ENCODE peak calls at places on chromosomes 3 and 15, in six cellular contexts. One of them, this sample, is unnamed.

GRCh38 chr15:68464451-68465090 is 32.6 kb upstream of the ITGA11 start:
- DNase-seq in right atrium auricular region: peak
- DNase-seq in ovary: no peak
- DNase-seq in fibroblast of lung: peak
- DNase-seq in cardiac muscle cell: peak
- DNase-seq in CD8-positive, alpha-beta T cell: no peak
- DNase-seq in this sample: no peak

GRCh38 chr3:45426161-45426560 is 37.8 kb downstream of the LARS2 start:
- DNase-seq in right atrium auricular region: no peak
- DNase-seq in ovary: no peak
- DNase-seq in fibroblast of lung: no peak
- DNase-seq in cardiac muscle cell: no peak
- DNase-seq in CD8-positive, alpha-beta T cell: no peak
- DNase-seq in this sample: no peak

GRCh38 chr3:16309558-16309957 is 44.5 kb downstream of the OXNAD1 start:
- DNase-seq in right atrium auricular region: no peak
- DNase-seq in ovary: no peak
- DNase-seq in fibroblast of lung: peak
- DNase-seq in cardiac muscle cell: peak
- DNase-seq in CD8-positive, alpha-beta T cell: peak
- DNase-seq in this sample: no peak

GRCh38 chr3:125916376-125916978 is 52.5 kb upstream of the ROPN1B start:
- DNase-seq in right atrium auricular region: no peak
- DNase-seq in ovary: no peak
- DNase-seq in fibroblast of lung: peak
- DNase-seq in cardiac muscle cell: peak
- DNase-seq in CD8-positive, alpha-beta T cell: peak
- DNase-seq in this sample: no peak

GRCh38 chr3:43477600-43477999 is 144.2 kb downstream of the ANO10 start:
- DNase-seq in right atrium auricular region: no peak
- DNase-seq in ovary: no peak
- DNase-seq in fibroblast of lung: no peak
- DNase-seq in cardiac muscle cell: no peak
- DNase-seq in CD8-positive, alpha-beta T cell: peak
- DNase-seq in this sample: no peak

GRCh38 chr3:190220362-190220761 is 99.7 kb upstream of the P3H2 start:
- DNase-seq in right atrium auricular region: no peak
- DNase-seq in ovary: no peak
- DNase-seq in fibroblast of lung: no peak
- DNase-seq in cardiac muscle cell: no peak
- DNase-seq in CD8-positive, alpha-beta T cell: no peak
- DNase-seq in this sample: no peak

GRCh38 chr3:108552267-108553159 is 36.7 kb downstream of the CIP2A start:
- DNase-seq in right atrium auricular region: no peak
- DNase-seq in ovary: no peak
- DNase-seq in fibroblast of lung: peak
- DNase-seq in cardiac muscle cell: peak
- DNase-seq in CD8-positive, alpha-beta T cell: no peak
- DNase-seq in this sample: no peak

GRCh38 chr3:14861031-14861430 is 42.3 kb downstream of the FGD5 start:
- DNase-seq in right atrium auricular region: no peak
- DNase-seq in ovary: no peak
- DNase-seq in fibroblast of lung: no peak
- DNase-seq in cardiac muscle cell: peak
- DNase-seq in CD8-positive, alpha-beta T cell: no peak
- DNase-seq in this sample: no peak

GRCh38 chr3:85081191-85081895 is 122.6 kb downstream of the CADM2 start:
- DNase-seq in right atrium auricular region: no peak
- DNase-seq in ovary: no peak
- DNase-seq in fibroblast of lung: peak
- DNase-seq in cardiac muscle cell: peak
- DNase-seq in CD8-positive, alpha-beta T cell: no peak
- DNase-seq in this sample: no peak

GRCh38 chr3:127997961-127998360 is 54.3 kb upstream of the SEC61A1 start:
- DNase-seq in right atrium auricular region: no peak
- DNase-seq in ovary: no peak
- DNase-seq in fibroblast of lung: no peak
- DNase-seq in cardiac muscle cell: no peak
- DNase-seq in CD8-positive, alpha-beta T cell: no peak
- DNase-seq in this sample: no peak

GRCh38 chr15:89021224-89021623 is 67.0 kb upstream of the ABHD2 start:
- DNase-seq in right atrium auricular region: no peak
- DNase-seq in ovary: peak
- DNase-seq in fibroblast of lung: no peak
- DNase-seq in cardiac muscle cell: no peak
- DNase-seq in CD8-positive, alpha-beta T cell: no peak
- DNase-seq in this sample: peak

GRCh38 chr3:66483006-66483928 is 17.6 kb downstream of the LRIG1 start:
- DNase-seq in right atrium auricular region: peak
- DNase-seq in ovary: peak
- DNase-seq in fibroblast of lung: peak
- DNase-seq in cardiac muscle cell: peak
- DNase-seq in CD8-positive, alpha-beta T cell: peak
- DNase-seq in this sample: peak

GRCh38 chr15:72979754-72980153 is 72.5 kb upstream of the NEO1 start:
- DNase-seq in right atrium auricular region: peak
- DNase-seq in ovary: no peak
- DNase-seq in fibroblast of lung: no peak
- DNase-seq in cardiac muscle cell: no peak
- DNase-seq in CD8-positive, alpha-beta T cell: no peak
- DNase-seq in this sample: no peak

GRCh38 chr3:129425213-129425612 is 3.2 kb downstream of the EFCAB12 start:
- DNase-seq in right atrium auricular region: no peak
- DNase-seq in ovary: no peak
- DNase-seq in fibroblast of lung: no peak
- DNase-seq in cardiac muscle cell: no peak
- DNase-seq in CD8-positive, alpha-beta T cell: no peak
- DNase-seq in this sample: no peak

DNA sequence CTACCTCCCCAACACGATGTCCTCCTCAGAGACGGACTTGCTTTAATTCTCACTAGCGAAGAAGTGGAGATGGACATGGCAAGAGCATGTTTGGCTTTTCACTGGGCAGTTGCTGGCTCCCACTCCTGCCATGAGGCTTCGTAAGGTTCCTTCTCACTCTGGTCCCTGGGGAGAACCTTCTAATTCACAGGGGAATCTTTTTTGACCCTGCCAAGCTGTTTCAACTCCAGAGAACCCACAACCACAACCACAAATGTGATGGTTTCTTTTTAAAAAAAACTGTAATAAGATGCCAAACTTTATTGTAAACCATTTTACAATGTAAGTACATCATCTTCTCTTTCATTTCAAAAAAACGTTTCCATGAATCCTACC is 1.6 kb upstream of the MUSTN1 start:
- DNase-seq in right atrium auricular region: no peak
- DNase-seq in ovary: no peak
- DNase-seq in fibroblast of lung: no peak
- DNase-seq in cardiac muscle cell: no peak
- DNase-seq in CD8-positive, alpha-beta T cell: no peak
- DNase-seq in this sample: no peak
- TF ChIP-seq CTCF in right atrium auricular region: no peak
- TF ChIP-seq CTCF in ovary: no peak
- TF ChIP-seq CTCF in fibroblast of lung: no peak
- TF ChIP-seq CTCF in cardiac muscle cell: no peak
- TF ChIP-seq CTCF in CD8-positive, alpha-beta T cell: no peak
- TF ChIP-seq CTCF in this sample: no peak

GRCh38 chr3:11634081-11634635 is 9.6 kb downstream of the VGLL4 start:
- DNase-seq in right atrium auricular region: no peak
- DNase-seq in ovary: no peak
- DNase-seq in fibroblast of lung: no peak
- DNase-seq in cardiac muscle cell: no peak
- DNase-seq in CD8-positive, alpha-beta T cell: no peak
- DNase-seq in this sample: no peak

GRCh38 chr3:11632564-11632963 is 11.2 kb downstream of the VGLL4 start:
- DNase-seq in right atrium auricular region: no peak
- DNase-seq in ovary: no peak
- DNase-seq in fibroblast of lung: no peak
- DNase-seq in cardiac muscle cell: no peak
- DNase-seq in CD8-positive, alpha-beta T cell: no peak
- DNase-seq in this sample: no peak

GRCh38 chr3:11634974-11635612 is 8.6 kb downstream of the VGLL4 start:
- DNase-seq in right atrium auricular region: no peak
- DNase-seq in ovary: no peak
- DNase-seq in fibroblast of lung: no peak
- DNase-seq in cardiac muscle cell: no peak
- DNase-seq in CD8-positive, alpha-beta T cell: no peak
- DNase-seq in this sample: no peak

GRCh38 chr3:11631822-11632221 is 11.9 kb downstream of the VGLL4 start:
- DNase-seq in right atrium auricular region: no peak
- DNase-seq in ovary: no peak
- DNase-seq in fibroblast of lung: no peak
- DNase-seq in cardiac muscle cell: no peak
- DNase-seq in CD8-positive, alpha-beta T cell: no peak
- DNase-seq in this sample: no peak

DNA sequence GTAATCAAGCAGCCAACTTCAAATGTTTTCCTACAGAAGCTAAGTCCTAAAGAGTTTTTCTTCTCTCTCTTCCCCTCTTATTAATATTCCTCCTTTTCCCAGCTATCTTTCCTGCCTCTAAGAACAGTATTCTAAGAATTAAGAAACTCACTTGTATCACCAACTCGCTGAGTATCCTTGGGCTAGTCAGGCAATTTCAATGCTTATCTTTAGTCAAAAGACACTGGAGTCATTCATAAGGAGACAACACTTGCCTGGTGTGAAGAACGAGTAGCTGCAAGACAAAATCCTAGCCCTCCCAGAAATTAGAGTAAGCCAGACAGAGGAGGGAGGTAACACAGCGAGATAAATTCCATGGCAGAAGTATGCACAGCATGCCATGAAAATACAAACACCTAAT is 10.7 kb downstream of the VGLL4 start:
- DNase-seq in right atrium auricular region: no peak
- DNase-seq in ovary: no peak
- DNase-seq in fibroblast of lung: no peak
- DNase-seq in cardiac muscle cell: no peak
- DNase-seq in CD8-positive, alpha-beta T cell: no peak
- DNase-seq in this sample: no peak
- H3K27ac ChIP-seq in right atrium auricular region: peak
- H3K27ac ChIP-seq in ovary: no peak
- H3K27ac ChIP-seq in fibroblast of lung: no peak
- H3K27ac ChIP-seq in cardiac muscle cell: peak
- H3K27ac ChIP-seq in CD8-positive, alpha-beta T cell: no peak
- H3K27ac ChIP-seq in this sample: peak

GRCh38 chr3:49165771-49166751 is at the start of gene CCDC71:
- DNase-seq in right atrium auricular region: peak
- DNase-seq in ovary: peak
- DNase-seq in fibroblast of lung: peak
- DNase-seq in cardiac muscle cell: peak
- DNase-seq in CD8-positive, alpha-beta T cell: peak
- DNase-seq in this sample: peak
- TF ChIP-seq CTCF in right atrium auricular region: no peak
- TF ChIP-seq CTCF in ovary: no peak
- TF ChIP-seq CTCF in fibroblast of lung: no peak
- TF ChIP-seq CTCF in cardiac muscle cell: no peak
- TF ChIP-seq CTCF in CD8-positive, alpha-beta T cell: no peak
- TF ChIP-seq CTCF in this sample: no peak

GRCh38 chr3:168096210-168096795 is 579 bp upstream of the GOLIM4 start:
- DNase-seq in right atrium auricular region: peak
- DNase-seq in ovary: no peak
- DNase-seq in fibroblast of lung: peak
- DNase-seq in cardiac muscle cell: peak
- DNase-seq in CD8-positive, alpha-beta T cell: no peak
- DNase-seq in this sample: no peak

GRCh38 chr3:168094580-168094876 is 1.2 kb downstream of the GOLIM4 start:
- DNase-seq in right atrium auricular region: no peak
- DNase-seq in ovary: no peak
- DNase-seq in fibroblast of lung: no peak
- DNase-seq in cardiac muscle cell: peak
- DNase-seq in CD8-positive, alpha-beta T cell: no peak
- DNase-seq in this sample: no peak

GRCh38 chr3:168094877-168095610 is 680 bp downstream of the GOLIM4 start:
- DNase-seq in right atrium auricular region: peak
- DNase-seq in ovary: peak
- DNase-seq in fibroblast of lung: peak
- DNase-seq in cardiac muscle cell: peak
- DNase-seq in CD8-positive, alpha-beta T cell: peak
- DNase-seq in this sample: peak

GRCh38 chr3:168097381-168097780 is 1.7 kb upstream of the GOLIM4 start:
- DNase-seq in right atrium auricular region: no peak
- DNase-seq in ovary: no peak
- DNase-seq in fibroblast of lung: no peak
- DNase-seq in cardiac muscle cell: no peak
- DNase-seq in CD8-positive, alpha-beta T cell: no peak
- DNase-seq in this sample: no peak

GRCh38 chr3:168095611-168096209 is at the start of gene GOLIM4:
- DNase-seq in right atrium auricular region: peak
- DNase-seq in ovary: peak
- DNase-seq in fibroblast of lung: peak
- DNase-seq in cardiac muscle cell: peak
- DNase-seq in CD8-positive, alpha-beta T cell: peak
- DNase-seq in this sample: peak
- H3K27ac ChIP-seq in right atrium auricular region: peak
- H3K27ac ChIP-seq in ovary: peak
- H3K27ac ChIP-seq in fibroblast of lung: peak
- H3K27ac ChIP-seq in cardiac muscle cell: peak
- H3K27ac ChIP-seq in CD8-positive, alpha-beta T cell: no peak
- H3K27ac ChIP-seq in this sample: peak

DNA sequence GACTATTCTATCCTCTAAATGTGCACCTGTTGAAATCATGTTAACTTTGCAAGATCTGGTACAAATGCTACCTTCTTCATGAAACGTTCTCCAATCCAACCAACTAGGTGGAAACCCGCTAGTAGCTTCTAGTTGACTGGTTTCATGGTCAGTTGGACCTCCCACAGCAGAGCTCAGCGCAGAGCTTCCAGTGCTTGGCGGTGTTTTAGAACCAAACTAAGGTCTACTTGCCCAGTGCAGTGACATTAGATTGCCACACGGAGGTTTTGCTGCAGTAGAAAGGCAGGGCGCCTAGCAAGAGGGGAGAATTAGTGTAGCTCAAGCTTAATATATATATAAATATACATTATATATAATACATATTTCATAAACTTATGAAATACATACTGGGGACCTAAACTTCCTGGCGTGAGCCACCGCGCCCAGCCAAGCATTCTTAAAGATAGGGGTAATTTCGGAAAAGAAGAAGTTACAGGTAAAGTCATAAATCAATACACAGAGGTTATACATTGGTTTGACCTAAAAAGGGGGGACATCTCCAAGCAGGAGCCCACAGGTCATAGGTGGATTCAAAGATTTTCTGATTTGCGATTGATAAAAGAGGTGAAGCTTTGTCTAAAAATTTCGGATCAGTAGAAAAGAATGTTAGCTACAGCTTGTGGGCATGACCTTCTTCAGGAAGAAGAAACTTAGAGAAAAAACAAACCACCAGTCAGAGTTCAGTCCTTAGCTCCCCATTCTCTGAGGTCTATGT is 2.0 kb upstream of the OXSR1 start:
- DNase-seq in right atrium auricular region: no peak
- DNase-seq in ovary: no peak
- DNase-seq in fibroblast of lung: no peak
- DNase-seq in cardiac muscle cell: no peak
- DNase-seq in CD8-positive, alpha-beta T cell: peak
- DNase-seq in this sample: no peak
- TF ChIP-seq CTCF in right atrium auricular region: no peak
- TF ChIP-seq CTCF in ovary: no peak
- TF ChIP-seq CTCF in fibroblast of lung: no peak
- TF ChIP-seq CTCF in cardiac muscle cell: no peak
- TF ChIP-seq CTCF in CD8-positive, alpha-beta T cell: peak
- TF ChIP-seq CTCF in this sample: no peak

GRCh38 chr3:149381173-149382090 is 4.0 kb upstream of the TM4SF1 start:
- DNase-seq in right atrium auricular region: no peak
- DNase-seq in ovary: no peak
- DNase-seq in fibroblast of lung: no peak
- DNase-seq in cardiac muscle cell: no peak
- DNase-seq in CD8-positive, alpha-beta T cell: no peak
- DNase-seq in this sample: no peak
- H3K27ac ChIP-seq in right atrium auricular region: peak
- H3K27ac ChIP-seq in ovary: no peak
- H3K27ac ChIP-seq in fibroblast of lung: peak
- H3K27ac ChIP-seq in cardiac muscle cell: no peak
- H3K27ac ChIP-seq in CD8-positive, alpha-beta T cell: no peak
- H3K27ac ChIP-seq in this sample: peak